ENCODE peak calls at places on chromosome 10, in nine cellular contexts. One of them, this sample, is unnamed.
A peak's percentile ranks its signal among the peaks of the same experiment; 100 is the strongest.

GRCh38 chr10:51705774-51706173 is 6.4 kb upstream of the CSTF2T start:
- DNase-seq in Karpas-422: no peak
- DNase-seq in GM23338: no peak
- DNase-seq in HCT116: no peak
- DNase-seq in WERI-Rb-1: no peak
- DNase-seq in fibroblast of lung: no peak
- DNase-seq in epithelial cell of esophagus: no peak
- DNase-seq in psoas muscle: no peak
- DNase-seq in thyroid gland: no peak
- DNase-seq in this sample: no peak

GRCh38 chr10:104328916-104329710 is 9.2 kb downstream of the ITPRIP start:
- DNase-seq in thyroid gland: peak; percentile 63
- DNase-seq in WERI-Rb-1: peak; percentile 83
- DNase-seq in HCT116: peak; percentile 94
- DNase-seq in epithelial cell of esophagus: peak; percentile 98
- DNase-seq in fibroblast of lung: peak; percentile 97
- DNase-seq in GM23338: peak; percentile 58
- DNase-seq in Karpas-422: no peak
- DNase-seq in psoas muscle: peak; percentile 81
- DNase-seq in this sample: no peak

GRCh38 chr10:18224626-18225445 is 84.6 kb downstream of the CACNB2 start:
- DNase-seq in fibroblast of lung: no peak
- DNase-seq in epithelial cell of esophagus: no peak
- DNase-seq in thyroid gland: no peak
- DNase-seq in Karpas-422: no peak
- DNase-seq in GM23338: peak; percentile 52
- DNase-seq in HCT116: no peak
- DNase-seq in psoas muscle: no peak
- DNase-seq in WERI-Rb-1: peak; percentile 23
- DNase-seq in this sample: no peak

GRCh38 chr10:83677795-83678194 is 461.5 kb upstream of the GHITM start:
- DNase-seq in thyroid gland: no peak
- DNase-seq in fibroblast of lung: peak; percentile 15
- DNase-seq in Karpas-422: no peak
- DNase-seq in WERI-Rb-1: no peak
- DNase-seq in epithelial cell of esophagus: no peak
- DNase-seq in GM23338: no peak
- DNase-seq in psoas muscle: no peak
- DNase-seq in HCT116: no peak
- DNase-seq in this sample: no peak

GRCh38 chr10:65010845-65011244 is 1489.6 kb downstream of the REEP3 start:
- DNase-seq in fibroblast of lung: no peak
- DNase-seq in HCT116: no peak
- DNase-seq in psoas muscle: no peak
- DNase-seq in thyroid gland: no peak
- DNase-seq in GM23338: no peak
- DNase-seq in Karpas-422: no peak
- DNase-seq in WERI-Rb-1: no peak
- DNase-seq in epithelial cell of esophagus: no peak
- DNase-seq in this sample: no peak

GRCh38 chr10:12540341-12540781 is 191.0 kb downstream of the CAMK1D start:
- DNase-seq in fibroblast of lung: peak; percentile 92
- DNase-seq in WERI-Rb-1: no peak
- DNase-seq in Karpas-422: no peak
- DNase-seq in psoas muscle: no peak
- DNase-seq in epithelial cell of esophagus: no peak
- DNase-seq in thyroid gland: no peak
- DNase-seq in GM23338: no peak
- DNase-seq in HCT116: no peak
- DNase-seq in this sample: no peak

GRCh38 chr10:91249700-91250099 is 29.2 kb downstream of the PCGF5 start:
- DNase-seq in Karpas-422: no peak
- DNase-seq in fibroblast of lung: no peak
- DNase-seq in GM23338: no peak
- DNase-seq in thyroid gland: no peak
- DNase-seq in HCT116: no peak
- DNase-seq in psoas muscle: no peak
- DNase-seq in epithelial cell of esophagus: no peak
- DNase-seq in WERI-Rb-1: no peak
- DNase-seq in this sample: no peak

GRCh38 chr10:43205681-43206390 is 61.0 kb downstream of the RASGEF1A start:
- DNase-seq in GM23338: no peak
- DNase-seq in WERI-Rb-1: peak; percentile 4
- DNase-seq in thyroid gland: peak; percentile 0
- DNase-seq in psoas muscle: peak; percentile 39
- DNase-seq in HCT116: no peak
- DNase-seq in fibroblast of lung: no peak
- DNase-seq in Karpas-422: no peak
- DNase-seq in epithelial cell of esophagus: no peak
- DNase-seq in this sample: no peak

GRCh38 chr10:71966046-71967004 is 2.1 kb downstream of the CHST3 start:
- DNase-seq in Karpas-422: no peak
- DNase-seq in thyroid gland: no peak
- DNase-seq in HCT116: no peak
- DNase-seq in fibroblast of lung: peak; percentile 81
- DNase-seq in WERI-Rb-1: no peak
- DNase-seq in epithelial cell of esophagus: peak; percentile 77
- DNase-seq in GM23338: no peak
- DNase-seq in psoas muscle: no peak
- DNase-seq in this sample: no peak
- H3K4me3 ChIP-seq in Karpas-422: no peak overlapping the region
- H3K4me3 ChIP-seq in thyroid gland: no peak overlapping the region
- H3K4me3 ChIP-seq in HCT116: peak overlapping the region; percentile 69
- H3K4me3 ChIP-seq in fibroblast of lung: peak overlapping the region; percentile 93
- H3K4me3 ChIP-seq in WERI-Rb-1: no peak overlapping the region
- H3K4me3 ChIP-seq in epithelial cell of esophagus: peak overlapping the region; percentile 69
- H3K4me3 ChIP-seq in GM23338: peak overlapping the region; percentile 83
- H3K4me3 ChIP-seq in psoas muscle: peak overlapping the region; percentile 84
- H3K4me3 ChIP-seq in this sample: peak overlapping the region; percentile 65

GRCh38 chr10:93599335-93599734 is 1.7 kb downstream of the RBP4 start:
- DNase-seq in fibroblast of lung: no peak
- DNase-seq in psoas muscle: no peak
- DNase-seq in HCT116: no peak
- DNase-seq in GM23338: no peak
- DNase-seq in Karpas-422: no peak
- DNase-seq in epithelial cell of esophagus: no peak
- DNase-seq in WERI-Rb-1: no peak
- DNase-seq in thyroid gland: no peak
- DNase-seq in this sample: no peak
- H3K4me3 ChIP-seq in fibroblast of lung: no peak overlapping the region
- H3K4me3 ChIP-seq in psoas muscle: no peak overlapping the region
- H3K4me3 ChIP-seq in HCT116: no peak overlapping the region
- H3K4me3 ChIP-seq in GM23338: no peak overlapping the region
- H3K4me3 ChIP-seq in Karpas-422: no peak overlapping the region
- H3K4me3 ChIP-seq in epithelial cell of esophagus: no peak overlapping the region
- H3K4me3 ChIP-seq in WERI-Rb-1: no peak overlapping the region
- H3K4me3 ChIP-seq in thyroid gland: no peak overlapping the region
- H3K4me3 ChIP-seq in this sample: no peak overlapping the region

GRCh38 chr10:58237014-58237830 is 30.5 kb downstream of the IPMK start:
- DNase-seq in WERI-Rb-1: no peak
- DNase-seq in epithelial cell of esophagus: peak; percentile 77
- DNase-seq in GM23338: no peak
- DNase-seq in HCT116: peak; percentile 59
- DNase-seq in Karpas-422: no peak
- DNase-seq in thyroid gland: no peak
- DNase-seq in psoas muscle: no peak
- DNase-seq in fibroblast of lung: peak; percentile 96
- DNase-seq in this sample: no peak
- H3K4me3 ChIP-seq in WERI-Rb-1: no peak overlapping the region
- H3K4me3 ChIP-seq in epithelial cell of esophagus: no peak overlapping the region
- H3K4me3 ChIP-seq in GM23338: no peak overlapping the region
- H3K4me3 ChIP-seq in HCT116: no peak overlapping the region
- H3K4me3 ChIP-seq in Karpas-422: no peak overlapping the region
- H3K4me3 ChIP-seq in thyroid gland: no peak overlapping the region
- H3K4me3 ChIP-seq in psoas muscle: no peak overlapping the region
- H3K4me3 ChIP-seq in fibroblast of lung: no peak overlapping the region
- H3K4me3 ChIP-seq in this sample: no peak overlapping the region

GRCh38 chr10:73639286-73639685 is 2.0 kb downstream of the MYOZ1 start:
- DNase-seq in Karpas-422: no peak
- DNase-seq in GM23338: no peak
- DNase-seq in fibroblast of lung: no peak
- DNase-seq in WERI-Rb-1: no peak
- DNase-seq in HCT116: no peak
- DNase-seq in thyroid gland: peak; percentile 71
- DNase-seq in epithelial cell of esophagus: no peak
- DNase-seq in psoas muscle: no peak
- DNase-seq in this sample: no peak

GRCh38 chr10:73644015-73644743 is 2.9 kb upstream of the MYOZ1 start:
- DNase-seq in epithelial cell of esophagus: peak; percentile 75
- DNase-seq in Karpas-422: peak; percentile 85
- DNase-seq in fibroblast of lung: peak; percentile 48
- DNase-seq in HCT116: peak; percentile 58
- DNase-seq in psoas muscle: peak; percentile 63
- DNase-seq in GM23338: peak; percentile 89
- DNase-seq in WERI-Rb-1: peak; percentile 60
- DNase-seq in thyroid gland: peak; percentile 64
- DNase-seq in this sample: peak; percentile 72

GRCh38 chr10:73643362-73643761 is 2.1 kb upstream of the MYOZ1 start:
- DNase-seq in GM23338: no peak
- DNase-seq in psoas muscle: no peak
- DNase-seq in WERI-Rb-1: no peak
- DNase-seq in Karpas-422: no peak
- DNase-seq in fibroblast of lung: no peak
- DNase-seq in epithelial cell of esophagus: no peak
- DNase-seq in HCT116: no peak
- DNase-seq in thyroid gland: no peak
- DNase-seq in this sample: no peak

GRCh38 chr10:73644767-73645166 is 3.5 kb upstream of the MYOZ1 start:
- DNase-seq in epithelial cell of esophagus: no peak
- DNase-seq in psoas muscle: no peak
- DNase-seq in GM23338: no peak
- DNase-seq in Karpas-422: no peak
- DNase-seq in HCT116: no peak
- DNase-seq in WERI-Rb-1: no peak
- DNase-seq in fibroblast of lung: no peak
- DNase-seq in thyroid gland: no peak
- DNase-seq in this sample: no peak

GRCh38 chr10:73641272-73642060 is at the start of gene MYOZ1:
- DNase-seq in fibroblast of lung: peak; percentile 10
- DNase-seq in Karpas-422: no peak
- DNase-seq in GM23338: peak; percentile 18
- DNase-seq in psoas muscle: peak; percentile 86
- DNase-seq in thyroid gland: peak; percentile 58
- DNase-seq in HCT116: no peak
- DNase-seq in WERI-Rb-1: no peak
- DNase-seq in epithelial cell of esophagus: peak; percentile 27
- DNase-seq in this sample: no peak
- H3K4me3 ChIP-seq in fibroblast of lung: no peak within 1 kb of the TSS
- H3K4me3 ChIP-seq in Karpas-422: no peak within 1 kb of the TSS
- H3K4me3 ChIP-seq in GM23338: no peak within 1 kb of the TSS
- H3K4me3 ChIP-seq in psoas muscle: peak within 1 kb of the TSS; percentile 77
- H3K4me3 ChIP-seq in thyroid gland: no peak within 1 kb of the TSS
- H3K4me3 ChIP-seq in HCT116: no peak within 1 kb of the TSS
- H3K4me3 ChIP-seq in WERI-Rb-1: no peak within 1 kb of the TSS
- H3K4me3 ChIP-seq in epithelial cell of esophagus: no peak within 1 kb of the TSS
- H3K4me3 ChIP-seq in this sample: no peak within 1 kb of the TSS